ENCODE peak calls at places on chromosomes 7 and 10, in eight cellular contexts. R is mucosa of descending colon; S is activated CD4-positive, CD25-positive, alpha-beta regulatory T cell; Y is psoas muscle; J is GM18507; D is hypothalamus; P is left ventricle myocardium inferior; W is endothelial cell. I is an unnamed sample.

GRCh38 chr7:127713006-127713405 is 61.0 kb downstream of the SND1 start:
- DNase-seq in S (no peak), D (no peak), W (no peak), P (no peak), R (no peak), J (no peak), Y (no peak), I (no peak)

GRCh38 chr10:130740166-130740565 is 571.4 kb downstream of the TCERG1L start:
- DNase-seq in P (no peak), S (no peak), J (no peak), Y (no peak), D (no peak), R (no peak), W (no peak), I (no peak)

GRCh38 chr10:30813872-30814471 is 184.4 kb upstream of the LYZL2 start:
- DNase-seq in W (no peak), J (no peak), Y (no peak), D (no peak), S (no peak), R (no peak), P (no peak), I (no peak)

GRCh38 chr10:301536-301935 is 166.3 kb downstream of the ZMYND11 start:
- DNase-seq in W (no peak), J (no peak), P (no peak), S (no peak), R (no peak), D (no peak), Y (no peak), I (no peak)

GRCh38 chr10:12541446-12542067 is 192.2 kb downstream of the CAMK1D start:
- DNase-seq in W (no peak), S (no peak), Y (no peak), P (no peak), R (no peak), D (no peak), J (no peak), I (no peak)

GRCh38 chr7:67392596-67393438 is 396.2 kb downstream of the TYW1 start:
- DNase-seq in W (no peak), Y (no peak), S (no peak), J (no peak), D (no peak), P (no peak), R (no peak), I (no peak)

GRCh38 chr7:139358541-139359365 is 941 bp upstream of the LUC7L2 start:
- DNase-seq in R (peak; percentile 80), D (no peak), S (no peak), W (no peak), Y (no peak), J (no peak), P (no peak), I (peak; percentile 51)

GRCh38 chr7:41810258-41810576 is 107.3 kb upstream of the INHBA start:
- DNase-seq in S (no peak), P (no peak), W (no peak), R (no peak), Y (no peak), J (peak; percentile 18), D (no peak), I (no peak)

GRCh38 chr7:17487343-17487742 is 188.9 kb downstream of the AHR start:
- DNase-seq in P (no peak), J (no peak), D (no peak), Y (no peak), R (no peak), S (no peak), W (no peak), I (no peak)

GRCh38 chr10:123967626-123968243 is 76.1 kb upstream of the CPXM2 start:
- DNase-seq in R (peak; percentile 79), P (peak; percentile 58), D (peak; percentile 60), S (no peak), Y (peak; percentile 83), J (peak; percentile 69), W (peak; percentile 93), I (peak; percentile 39)

GRCh38 chr7:6423942-6424701 is 23.6 kb downstream of the DAGLB start:
- DNase-seq in P (no peak), W (no peak), S (no peak), D (no peak), R (peak; percentile 40), J (no peak), Y (peak; percentile 93), I (no peak)

GRCh38 chr7:73822319-73823173 is 8.2 kb upstream of the CLDN4 start:
- DNase-seq in R (peak; percentile 92), S (no peak), Y (no peak), D (no peak), W (no peak), P (no peak), J (no peak), I (no peak)

GRCh38 chr10:3803295-3803883 is 18.4 kb upstream of the KLF6 start:
- DNase-seq in Y (peak; percentile 47), W (no peak), J (no peak), S (no peak), P (no peak), R (no peak), D (no peak), I (no peak)

GRCh38 chr7:140542226-140542625 is 62.9 kb upstream of the MKRN1 start:
- DNase-seq in W (no peak), R (no peak), P (peak; percentile 62), J (no peak), D (no peak), S (no peak), Y (peak; percentile 75), I (no peak)

GRCh38 chr7:106456339-106456738 is 171.6 kb upstream of the NAMPT start:
- DNase-seq in R (no peak), Y (no peak), P (no peak), W (no peak), S (no peak), D (no peak), J (no peak), I (no peak)

GRCh38 chr10:30490289-30491000 is 56.5 kb downstream of the MAP3K8 start:
- DNase-seq in W (no peak), R (no peak), P (no peak), D (no peak), S (no peak), Y (no peak), J (no peak), I (no peak)

GRCh38 chr7:91892821-91893340 is 12.4 kb upstream of the MTERF1 start:
- DNase-seq in J (no peak), R (no peak), W (no peak), Y (no peak), D (no peak), S (no peak), P (no peak), I (no peak)

GRCh38 chr7:38147005-38147404 is 31.0 kb upstream of the STARD3NL start:
- DNase-seq in Y (no peak), J (no peak), R (no peak), D (no peak), W (no peak), P (no peak), S (no peak), I (no peak)

GRCh38 chr10:93916257-93917063 is 22.7 kb downstream of the SLC35G1 start:
- DNase-seq in P (no peak), W (no peak), S (no peak), J (no peak), Y (no peak), D (no peak), R (no peak), I (no peak)

GRCh38 chr7:7103343-7104313 is 78.7 kb upstream of the C1GALT1 start:
- DNase-seq in S (no peak), Y (no peak), D (no peak), J (peak; percentile 40), W (no peak), P (no peak), R (peak; percentile 31), I (no peak)

GRCh38 chr7:149497467-149498261 is at the start of gene ZNF746:
- DNase-seq in W (peak; percentile 84), J (peak; percentile 84), R (peak; percentile 87), Y (peak; percentile 91), P (peak; percentile 86), S (peak; percentile 50), D (peak; percentile 69), I (peak; percentile 63)

GRCh38 chr10:6226216-6226615 is 23.5 kb downstream of the PFKFB3 start:
- DNase-seq in W (no peak), Y (no peak), D (no peak), R (no peak), P (no peak), S (no peak), J (no peak), I (no peak)

GRCh38 chr7:18978108-18978495 is 139.3 kb downstream of the TWIST1 start:
- DNase-seq in R (no peak), J (no peak), D (no peak), P (no peak), Y (no peak), S (no peak), W (no peak), I (no peak)

GRCh38 chr7:5214236-5214635 is 24.2 kb downstream of the WIPI2 start:
- DNase-seq in R (no peak), D (no peak), W (no peak), P (no peak), J (no peak), Y (no peak), S (no peak), I (no peak)

GRCh38 chr10:112353046-112353445 is 20.9 kb upstream of the ACSL5 start:
- DNase-seq in W (no peak), Y (no peak), P (no peak), S (no peak), R (no peak), J (no peak), D (no peak), I (no peak)

GRCh38 chr7:76073335-76073990 is 25.6 kb downstream of the MDH2 start:
- DNase-seq in S (no peak), P (no peak), D (no peak), Y (no peak), W (peak; percentile 36), R (no peak), J (no peak), I (no peak)

GRCh38 chr7:129748710-129749109 is 137.2 kb downstream of the NRF1 start:
- DNase-seq in D (no peak), R (no peak), Y (no peak), P (no peak), J (no peak), W (no peak), S (no peak), I (no peak)

GRCh38 chr10:100518761-100519241 is 860 bp downstream of the SEC31B start:
- DNase-seq in P (peak; percentile 30), W (peak; percentile 75), J (no peak), R (peak; percentile 93), S (peak; percentile 31), D (peak; percentile 10), Y (no peak), I (no peak)

I was measured in NCI-H1930.